ENCODE peak calls at places on chromosomes 5 and 9, in four cellular contexts. K is NCI-H69, G is amniotic stem cell, O is HuH-7.5. P is an unnamed sample.

GRCh38 chr5:175466700-175467318 is 11.6 kb upstream of the SFXN1 start:
- DNase-seq in K (no peak), G (no peak), O (no peak), P (no peak)

GRCh38 chr5:3925935-3926334 is 330.3 kb downstream of the IRX1 start:
- DNase-seq in K (no peak), G (no peak), O (no peak), P (no peak)

GRCh38 chr5:149227168-149227826 is 44.4 kb upstream of the AFAP1L1 start:
- DNase-seq in K (no peak), G (no peak), O (no peak), P (no peak)

GRCh38 chr5:125412561-125413535 is 666.4 kb upstream of the ZNF608 start:
- DNase-seq in K (peak; percentile 99), G (peak; percentile 66), O (peak; percentile 17), P (peak; percentile 30)

GRCh38 chr5:132883261-132883834 is 9.9 kb downstream of the LEAP2 start:
- DNase-seq in K (peak; percentile 81), G (peak; percentile 55), O (peak; percentile 25), P (peak; percentile 39)

GRCh38 chr9:82531795-82532194 is 531.1 kb downstream of the RASEF start:
- DNase-seq in K (no peak), G (no peak), O (no peak), P (no peak)

GRCh38 chr5:36029914-36030313 is 36.8 kb downstream of the UGT3A2 start:
- DNase-seq in K (peak; percentile 28), G (no peak), O (no peak), P (no peak)

GRCh38 chr9:74543145-74543544 is 46.0 kb downstream of the RORB start:
- DNase-seq in K (no peak), G (no peak), O (no peak), P (no peak)

GRCh38 chr9:94808926-94809700 is 82.6 kb downstream of the AOPEP start:
- DNase-seq in K (no peak), G (no peak), O (no peak), P (no peak)

GRCh38 chr5:111364992-111365391 is 140.8 kb downstream of the CAMK4 start:
- DNase-seq in K (no peak), G (no peak), O (no peak), P (no peak)

GRCh38 chr9:120482424-120483186 is 97.4 kb downstream of the CDK5RAP2 start:
- DNase-seq in K (no peak), G (no peak), O (no peak), P (no peak)

GRCh38 chr5:78920604-78921003 is 64.5 kb downstream of the ARSB start:
- DNase-seq in K (peak; percentile 4), G (no peak), O (no peak), P (no peak)

GRCh38 chr5:77867194-77867691 is 91.1 kb upstream of the TBCA start:
- DNase-seq in K (peak; percentile 67), G (no peak), O (no peak), P (no peak)

GRCh38 chr9:70529377-70529776 is 114.9 kb upstream of the KLF9 start:
- DNase-seq in K (no peak), G (no peak), O (no peak), P (no peak)

GRCh38 chr5:35920890-35921289 is 17.5 kb downstream of the CAPSL start:
- DNase-seq in K (no peak), G (no peak), O (no peak), P (no peak)

GRCh38 chr9:135796784-135797462 is 94.9 kb downstream of the KCNT1 start:
- DNase-seq in K (peak; percentile 36), G (no peak), O (no peak), P (no peak)

GRCh38 chr5:107313098-107313497 is 357.6 kb downstream of the EFNA5 start:
- DNase-seq in K (no peak), G (no peak), O (no peak), P (no peak)

P was measured in GM10248.